ENCODE peak calls at places on chromosomes 11 and 22, in nine cellular contexts. D, U, V, T, M, E, S, N and A are unnamed samples.
A peak's percentile ranks its signal among the peaks of the same experiment; 100 is the strongest.

GRCh38 chr11:134170909-134171281 is 52.9 kb downstream of the NCAPD3 start:
- DNase-seq in D (no peak), U (no peak), V (no peak), T (no peak), M (no peak), E (no peak), S (no peak), N (peak; percentile 2), A (no peak)

GRCh38 chr11:14320020-14320419 is 39.0 kb downstream of the RRAS2 start:
- DNase-seq in D (no peak), U (no peak), V (no peak), T (no peak), M (no peak), E (no peak), S (no peak), N (no peak), A (no peak)

GRCh38 chr11:111976614-111977140 is 39.5 kb downstream of the DIXDC1 start:
- DNase-seq in D (no peak), U (peak; percentile 59), V (no peak), T (peak; percentile 63), M (peak; percentile 81), E (no peak), S (peak; percentile 44), N (no peak), A (no peak)

GRCh38 chr11:31810779-31811647 is at the start of gene PAX6:
- DNase-seq in D (peak; percentile 21), U (peak; percentile 69), V (peak; percentile 88), T (no peak), M (no peak), E (peak; percentile 90), S (no peak), N (no peak), A (peak; percentile 80)

GRCh38 chr22:50184004-50184461 is 1.7 kb upstream of the TRABD start:
- DNase-seq in D (no peak), U (peak; percentile 82), V (no peak), T (peak; percentile 77), M (peak; percentile 85), E (peak; percentile 21), S (peak; percentile 84), N (no peak), A (peak; percentile 90)

GRCh38 chr11:45362636-45363035 is 76.5 kb upstream of the SYT13 start:
- DNase-seq in D (no peak), U (no peak), V (no peak), T (no peak), M (no peak), E (no peak), S (no peak), N (no peak), A (no peak)

GRCh38 chr22:17954860-17955587 is 69.3 kb downstream of the MICAL3 start:
- DNase-seq in D (no peak), U (no peak), V (no peak), T (no peak), M (peak; percentile 37), E (no peak), S (no peak), N (no peak), A (no peak)

GRCh38 chr11:17687946-17688670 is 31.3 kb upstream of the MYOD1 start:
- DNase-seq in D (no peak), U (no peak), V (no peak), T (no peak), M (no peak), E (no peak), S (no peak), N (no peak), A (no peak)

GRCh38 chr11:35723493-35724284 is 61.1 kb downstream of the TRIM44 start:
- DNase-seq in D (no peak), U (no peak), V (no peak), T (no peak), M (no peak), E (no peak), S (no peak), N (no peak), A (no peak)

GRCh38 chr22:47409501-47410275 is 647.2 kb downstream of the TBC1D22A start:
- DNase-seq in D (no peak), U (no peak), V (no peak), T (no peak), M (no peak), E (no peak), S (no peak), N (no peak), A (no peak)

GRCh38 chr11:102479733-102480132 is 27.2 kb upstream of the TMEM123 start:
- DNase-seq in D (no peak), U (no peak), V (no peak), T (no peak), M (no peak), E (no peak), S (no peak), N (no peak), A (no peak)
- H3K27ac ChIP-seq in D (no peak overlapping the region), U (no peak overlapping the region), V (no peak overlapping the region), T (peak overlapping the region; percentile 9), M (no peak overlapping the region), E (no peak overlapping the region), S (no peak overlapping the region), N (no peak overlapping the region), A (no peak overlapping the region)

DNA sequence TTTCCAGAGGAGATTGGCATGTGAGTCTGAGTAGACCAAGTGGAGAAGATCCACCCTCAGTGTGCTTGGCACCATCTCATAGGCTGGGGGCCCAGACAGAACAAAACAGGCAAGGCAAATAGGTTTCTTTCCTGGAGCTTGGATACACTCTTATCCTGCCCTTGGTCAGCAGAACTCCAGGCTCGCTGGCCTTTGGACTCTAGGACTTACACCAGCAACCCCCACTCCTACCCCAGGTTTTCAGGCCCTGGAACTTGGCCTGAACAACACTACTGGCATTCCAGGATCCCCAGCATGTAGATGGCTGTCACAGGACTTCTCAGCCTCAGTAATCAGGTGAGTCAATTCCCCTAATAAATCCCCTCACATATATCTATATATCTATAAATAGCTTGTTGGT is 637.7 kb downstream of the OPCML start:
- DNase-seq in D (no peak), U (no peak), V (no peak), T (no peak), M (no peak), E (no peak), S (no peak), N (no peak), A (no peak)
- H3K27ac ChIP-seq in D (no peak overlapping the region), U (no peak overlapping the region), V (no peak overlapping the region), T (no peak overlapping the region), M (no peak overlapping the region), E (no peak overlapping the region), S (no peak overlapping the region), N (no peak overlapping the region), A (no peak overlapping the region)

GRCh38 chr22:30519842-30520425 is 14.4 kb upstream of the SEC14L4 start:
- DNase-seq in D (no peak), U (no peak), V (no peak), T (no peak), M (no peak), E (no peak), S (no peak), N (no peak), A (no peak)

GRCh38 chr22:30514252-30514651 is 8.8 kb upstream of the SEC14L4 start:
- DNase-seq in D (no peak), U (no peak), V (no peak), T (no peak), M (no peak), E (no peak), S (no peak), N (no peak), A (no peak)

GRCh38 chr22:30513462-30513861 is 8.0 kb upstream of the SEC14L4 start:
- DNase-seq in D (no peak), U (no peak), V (no peak), T (no peak), M (no peak), E (no peak), S (no peak), N (no peak), A (no peak)

GRCh38 chr22:30516273-30516672 is 10.8 kb upstream of the SEC14L4 start:
- DNase-seq in D (no peak), U (no peak), V (no peak), T (no peak), M (no peak), E (no peak), S (no peak), N (no peak), A (no peak)

GRCh38 chr22:30516731-30517130 is 11.2 kb upstream of the SEC14L4 start:
- DNase-seq in D (no peak), U (no peak), V (no peak), T (no peak), M (no peak), E (no peak), S (no peak), N (no peak), A (no peak)
- H3K27ac ChIP-seq in D (no peak overlapping the region), U (no peak overlapping the region), V (no peak overlapping the region), T (no peak overlapping the region), M (no peak overlapping the region), E (no peak overlapping the region), S (no peak overlapping the region), N (no peak overlapping the region), A (no peak overlapping the region)

DNA sequence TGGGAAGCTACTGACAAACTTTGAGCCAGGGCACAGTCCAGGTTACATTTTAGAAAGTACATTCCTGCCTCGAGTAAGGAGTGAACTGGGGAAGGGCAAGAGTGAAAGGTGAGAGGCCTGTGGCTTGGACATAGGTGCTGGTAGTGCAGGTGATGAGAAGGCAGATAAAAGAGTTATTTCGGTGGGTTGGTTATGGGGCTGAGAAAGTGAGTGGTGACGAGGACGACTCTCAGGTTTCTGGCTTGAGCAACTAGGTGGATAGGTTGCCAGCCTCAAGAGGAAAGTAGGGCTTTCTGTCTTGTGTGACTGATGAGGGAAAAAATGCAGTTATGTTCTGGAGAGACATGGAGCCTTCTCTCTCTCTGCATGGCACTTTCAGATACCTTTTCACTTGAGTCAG is 3.7 kb downstream of the POLR2F start:
- DNase-seq in D (no peak), U (no peak), V (no peak), T (no peak), M (no peak), E (no peak), S (no peak), N (no peak), A (no peak)
- H3K27ac ChIP-seq in D (no peak overlapping the region), U (no peak overlapping the region), V (no peak overlapping the region), T (no peak overlapping the region), M (no peak overlapping the region), E (no peak overlapping the region), S (no peak overlapping the region), N (no peak overlapping the region), A (no peak overlapping the region)

GRCh38 chr11:73784080-73784634 is 3.5 kb upstream of the MRPL48 start:
- DNase-seq in D (peak; percentile 66), U (no peak), V (peak; percentile 40), T (no peak), M (no peak), E (peak; percentile 43), S (no peak), N (no peak), A (no peak)
- H3K27ac ChIP-seq in D (no peak overlapping the region), U (no peak overlapping the region), V (no peak overlapping the region), T (no peak overlapping the region), M (no peak overlapping the region), E (peak overlapping the region; percentile 35), S (no peak overlapping the region), N (no peak overlapping the region), A (no peak overlapping the region)